ENCODE peak calls at places on chromosome 1, in ten cellular contexts. One of them, this sample, is unnamed.
A peak's percentile ranks its signal among the peaks of the same experiment; 100 is the strongest.

GRCh38 chr1:119374208-119374877 is 5.8 kb downstream of the HAO2 start:
- DNase-seq in mucosa of descending colon: no peak
- DNase-seq in upper lobe of left lung: no peak
- DNase-seq in GM20000: no peak
- DNase-seq in type B pancreatic cell: no peak
- DNase-seq in endodermal cell: no peak
- DNase-seq in left lung: no peak
- DNase-seq in AG10803: no peak
- DNase-seq in PC-9: no peak
- DNase-seq in breast epithelium: no peak
- DNase-seq in this sample: no peak

GRCh38 chr1:28326505-28326904 is 2.3 kb upstream of the MED18 start:
- DNase-seq in GM20000: no peak
- DNase-seq in AG10803: no peak
- DNase-seq in mucosa of descending colon: no peak
- DNase-seq in type B pancreatic cell: no peak
- DNase-seq in breast epithelium: no peak
- DNase-seq in left lung: no peak
- DNase-seq in upper lobe of left lung: no peak
- DNase-seq in PC-9: no peak
- DNase-seq in endodermal cell: no peak
- DNase-seq in this sample: no peak

GRCh38 chr1:176847052-176847451 is 317.5 kb downstream of the ASTN1 start:
- DNase-seq in type B pancreatic cell: no peak
- DNase-seq in upper lobe of left lung: no peak
- DNase-seq in PC-9: no peak
- DNase-seq in AG10803: peak; percentile 23
- DNase-seq in endodermal cell: no peak
- DNase-seq in left lung: no peak
- DNase-seq in breast epithelium: no peak
- DNase-seq in GM20000: no peak
- DNase-seq in mucosa of descending colon: no peak
- DNase-seq in this sample: no peak

GRCh38 chr1:66480162-66480561 is 53.8 kb upstream of the SGIP1 start:
- DNase-seq in AG10803: no peak
- DNase-seq in upper lobe of left lung: no peak
- DNase-seq in left lung: no peak
- DNase-seq in endodermal cell: no peak
- DNase-seq in GM20000: no peak
- DNase-seq in PC-9: no peak
- DNase-seq in breast epithelium: no peak
- DNase-seq in type B pancreatic cell: no peak
- DNase-seq in mucosa of descending colon: no peak
- DNase-seq in this sample: no peak

GRCh38 chr1:109802901-109803561 is 39.3 kb upstream of the EPS8L3 start:
- DNase-seq in endodermal cell: peak; percentile 46
- DNase-seq in left lung: no peak
- DNase-seq in mucosa of descending colon: no peak
- DNase-seq in type B pancreatic cell: no peak
- DNase-seq in breast epithelium: no peak
- DNase-seq in PC-9: no peak
- DNase-seq in upper lobe of left lung: peak; percentile 13
- DNase-seq in GM20000: no peak
- DNase-seq in AG10803: no peak
- DNase-seq in this sample: no peak

GRCh38 chr1:19087017-19087736 is 122.9 kb downstream of the UBR4 start:
- DNase-seq in GM20000: no peak
- DNase-seq in PC-9: no peak
- DNase-seq in left lung: no peak
- DNase-seq in mucosa of descending colon: no peak
- DNase-seq in upper lobe of left lung: no peak
- DNase-seq in AG10803: no peak
- DNase-seq in type B pancreatic cell: no peak
- DNase-seq in endodermal cell: no peak
- DNase-seq in breast epithelium: no peak
- DNase-seq in this sample: no peak

GRCh38 chr1:225470210-225470609 is 42.4 kb upstream of the LBR start:
- DNase-seq in breast epithelium: no peak
- DNase-seq in endodermal cell: peak; percentile 35
- DNase-seq in GM20000: no peak
- DNase-seq in AG10803: no peak
- DNase-seq in left lung: no peak
- DNase-seq in upper lobe of left lung: no peak
- DNase-seq in mucosa of descending colon: no peak
- DNase-seq in PC-9: no peak
- DNase-seq in type B pancreatic cell: no peak
- DNase-seq in this sample: no peak

GRCh38 chr1:56255516-56256181 is 323.7 kb downstream of the PLPP3 start:
- DNase-seq in GM20000: no peak
- DNase-seq in AG10803: peak; percentile 98
- DNase-seq in type B pancreatic cell: no peak
- DNase-seq in upper lobe of left lung: no peak
- DNase-seq in PC-9: no peak
- DNase-seq in endodermal cell: no peak
- DNase-seq in left lung: no peak
- DNase-seq in breast epithelium: peak; percentile 52
- DNase-seq in mucosa of descending colon: peak; percentile 36
- DNase-seq in this sample: no peak

GRCh38 chr1:178282949-178283367 is 189.1 kb downstream of the RASAL2 start:
- DNase-seq in endodermal cell: no peak
- DNase-seq in GM20000: no peak
- DNase-seq in AG10803: peak; percentile 69
- DNase-seq in type B pancreatic cell: no peak
- DNase-seq in mucosa of descending colon: no peak
- DNase-seq in left lung: no peak
- DNase-seq in PC-9: no peak
- DNase-seq in upper lobe of left lung: no peak
- DNase-seq in breast epithelium: no peak
- DNase-seq in this sample: no peak

GRCh38 chr1:8847990-8848389 is 30.5 kb downstream of the ENO1 start:
- DNase-seq in upper lobe of left lung: no peak
- DNase-seq in breast epithelium: peak; percentile 37
- DNase-seq in AG10803: no peak
- DNase-seq in PC-9: peak; percentile 26
- DNase-seq in endodermal cell: peak; percentile 43
- DNase-seq in GM20000: no peak
- DNase-seq in left lung: no peak
- DNase-seq in mucosa of descending colon: peak; percentile 57
- DNase-seq in type B pancreatic cell: no peak
- DNase-seq in this sample: no peak

GRCh38 chr1:110615548-110616130 is 9.5 kb upstream of the KCNA2 start:
- DNase-seq in mucosa of descending colon: peak; percentile 76
- DNase-seq in PC-9: peak; percentile 71
- DNase-seq in GM20000: peak; percentile 72
- DNase-seq in upper lobe of left lung: no peak
- DNase-seq in left lung: no peak
- DNase-seq in AG10803: peak; percentile 39
- DNase-seq in type B pancreatic cell: no peak
- DNase-seq in endodermal cell: peak; percentile 93
- DNase-seq in breast epithelium: peak; percentile 34
- DNase-seq in this sample: peak; percentile 65

DNA sequence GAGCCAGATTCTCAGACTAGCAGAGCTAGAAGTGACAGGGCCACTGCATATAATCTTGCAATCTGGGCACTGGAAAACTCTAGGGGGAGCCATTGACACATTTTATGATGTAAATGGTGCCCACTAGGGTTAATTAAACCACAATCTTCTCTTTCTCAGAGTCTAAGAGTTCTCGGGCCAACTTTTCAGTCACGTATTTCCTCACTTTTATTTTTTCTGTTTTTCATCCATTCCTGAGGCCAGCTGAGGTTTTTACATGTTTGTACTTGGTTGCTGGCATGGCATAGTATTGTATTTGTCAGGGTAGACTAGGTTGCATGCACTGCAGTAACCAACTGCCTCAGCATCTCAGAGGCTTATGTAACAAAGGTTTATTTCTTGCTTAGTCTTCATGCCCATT is 138.2 kb downstream of the ZNF326 start:
- DNase-seq in mucosa of descending colon: no peak
- DNase-seq in breast epithelium: peak; percentile 24
- DNase-seq in type B pancreatic cell: no peak
- DNase-seq in GM20000: peak; percentile 10
- DNase-seq in left lung: no peak
- DNase-seq in PC-9: no peak
- DNase-seq in endodermal cell: peak; percentile 77
- DNase-seq in AG10803: peak; percentile 7
- DNase-seq in upper lobe of left lung: no peak
- DNase-seq in this sample: peak; percentile 29
- TF ChIP-seq CTCF in mucosa of descending colon: peak; percentile 17
- TF ChIP-seq CTCF in breast epithelium: peak; percentile 27
- TF ChIP-seq CTCF in type B pancreatic cell: peak; percentile 74
- TF ChIP-seq CTCF in GM20000: no peak
- TF ChIP-seq CTCF in left lung: peak; percentile 31
- TF ChIP-seq CTCF in PC-9: peak; percentile 76
- TF ChIP-seq CTCF in endodermal cell: peak; percentile 88
- TF ChIP-seq CTCF in AG10803: peak; percentile 20
- TF ChIP-seq CTCF in upper lobe of left lung: no peak
- TF ChIP-seq CTCF in this sample: peak; percentile 67

DNA sequence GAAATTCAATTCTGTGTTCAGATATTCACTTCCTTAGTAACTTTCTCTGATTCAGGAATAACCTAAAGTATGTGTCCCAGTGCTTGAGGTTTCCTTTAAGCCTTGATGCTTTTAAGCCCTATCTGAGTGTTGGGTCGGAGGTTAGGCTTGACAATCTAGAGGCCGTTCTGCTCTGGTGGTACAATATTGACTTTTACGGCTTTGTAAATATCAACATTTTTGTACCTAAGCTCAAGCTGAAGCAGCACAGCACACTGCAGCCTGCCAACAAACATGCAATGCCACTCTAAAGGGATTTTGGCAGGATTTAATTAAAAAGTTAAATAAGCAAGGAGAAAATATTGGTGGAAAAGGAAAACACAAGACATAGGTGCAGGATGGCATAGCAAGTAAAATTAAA is 279.2 kb downstream of the NEGR1 start:
- DNase-seq in left lung: no peak
- DNase-seq in type B pancreatic cell: no peak
- DNase-seq in breast epithelium: no peak
- DNase-seq in endodermal cell: no peak
- DNase-seq in AG10803: no peak
- DNase-seq in mucosa of descending colon: no peak
- DNase-seq in GM20000: no peak
- DNase-seq in upper lobe of left lung: no peak
- DNase-seq in PC-9: no peak
- DNase-seq in this sample: no peak
- TF ChIP-seq CTCF in left lung: no peak
- TF ChIP-seq CTCF in type B pancreatic cell: no peak
- TF ChIP-seq CTCF in breast epithelium: no peak
- TF ChIP-seq CTCF in endodermal cell: no peak
- TF ChIP-seq CTCF in AG10803: no peak
- TF ChIP-seq CTCF in mucosa of descending colon: no peak
- TF ChIP-seq CTCF in GM20000: no peak
- TF ChIP-seq CTCF in upper lobe of left lung: no peak
- TF ChIP-seq CTCF in PC-9: no peak
- TF ChIP-seq CTCF in this sample: no peak

GRCh38 chr1:145847827-145848226 is 2.4 kb downstream of the NUDT17 start:
- DNase-seq in left lung: no peak
- DNase-seq in breast epithelium: no peak
- DNase-seq in PC-9: no peak
- DNase-seq in endodermal cell: no peak
- DNase-seq in AG10803: no peak
- DNase-seq in type B pancreatic cell: no peak
- DNase-seq in mucosa of descending colon: no peak
- DNase-seq in upper lobe of left lung: no peak
- DNase-seq in GM20000: no peak
- DNase-seq in this sample: no peak

GRCh38 chr1:145849356-145850165 is 4.1 kb downstream of the NUDT17 start:
- DNase-seq in left lung: peak; percentile 71
- DNase-seq in AG10803: peak; percentile 84
- DNase-seq in GM20000: no peak
- DNase-seq in mucosa of descending colon: no peak
- DNase-seq in PC-9: peak; percentile 20
- DNase-seq in type B pancreatic cell: no peak
- DNase-seq in breast epithelium: peak; percentile 40
- DNase-seq in upper lobe of left lung: peak; percentile 59
- DNase-seq in endodermal cell: peak; percentile 55
- DNase-seq in this sample: no peak

GRCh38 chr1:145845144-145845513 is 301 bp upstream of the NUDT17 start:
- DNase-seq in GM20000: peak; percentile 73
- DNase-seq in breast epithelium: no peak
- DNase-seq in left lung: no peak
- DNase-seq in PC-9: no peak
- DNase-seq in type B pancreatic cell: no peak
- DNase-seq in upper lobe of left lung: no peak
- DNase-seq in mucosa of descending colon: no peak
- DNase-seq in endodermal cell: no peak
- DNase-seq in AG10803: no peak
- DNase-seq in this sample: no peak

GRCh38 chr1:145846191-145846590 is 761 bp downstream of the NUDT17 start:
- DNase-seq in mucosa of descending colon: no peak
- DNase-seq in endodermal cell: peak; percentile 82
- DNase-seq in type B pancreatic cell: no peak
- DNase-seq in GM20000: peak; percentile 75
- DNase-seq in breast epithelium: no peak
- DNase-seq in AG10803: peak; percentile 27
- DNase-seq in PC-9: peak; percentile 20
- DNase-seq in upper lobe of left lung: no peak
- DNase-seq in left lung: no peak
- DNase-seq in this sample: peak; percentile 40

GRCh38 chr1:145845514-145846161 is at the start of gene NUDT17:
- DNase-seq in left lung: peak; percentile 96
- DNase-seq in PC-9: peak; percentile 67
- DNase-seq in type B pancreatic cell: peak; percentile 85
- DNase-seq in GM20000: peak; percentile 84
- DNase-seq in AG10803: peak; percentile 76
- DNase-seq in mucosa of descending colon: peak; percentile 83
- DNase-seq in breast epithelium: peak; percentile 59
- DNase-seq in endodermal cell: peak; percentile 94
- DNase-seq in upper lobe of left lung: peak; percentile 94
- DNase-seq in this sample: peak; percentile 77
- TF ChIP-seq CTCF in left lung: peak; percentile 93
- TF ChIP-seq CTCF in PC-9: peak; percentile 92
- TF ChIP-seq CTCF in type B pancreatic cell: peak; percentile 96
- TF ChIP-seq CTCF in GM20000: peak; percentile 81
- TF ChIP-seq CTCF in AG10803: peak; percentile 86
- TF ChIP-seq CTCF in mucosa of descending colon: peak; percentile 94
- TF ChIP-seq CTCF in breast epithelium: peak; percentile 91
- TF ChIP-seq CTCF in endodermal cell: peak; percentile 99
- TF ChIP-seq CTCF in upper lobe of left lung: peak; percentile 84
- TF ChIP-seq CTCF in this sample: peak; percentile 99

GRCh38 chr1:188070848-188071247 is 1242.1 kb downstream of the PLA2G4A start:
- DNase-seq in breast epithelium: no peak
- DNase-seq in PC-9: no peak
- DNase-seq in GM20000: no peak
- DNase-seq in left lung: no peak
- DNase-seq in endodermal cell: peak; percentile 69
- DNase-seq in mucosa of descending colon: no peak
- DNase-seq in type B pancreatic cell: no peak
- DNase-seq in AG10803: no peak
- DNase-seq in upper lobe of left lung: no peak
- DNase-seq in this sample: no peak
- TF ChIP-seq CTCF in breast epithelium: no peak
- TF ChIP-seq CTCF in PC-9: no peak
- TF ChIP-seq CTCF in GM20000: no peak
- TF ChIP-seq CTCF in left lung: no peak
- TF ChIP-seq CTCF in endodermal cell: peak; percentile 58
- TF ChIP-seq CTCF in mucosa of descending colon: no peak
- TF ChIP-seq CTCF in type B pancreatic cell: no peak
- TF ChIP-seq CTCF in AG10803: no peak
- TF ChIP-seq CTCF in upper lobe of left lung: no peak
- TF ChIP-seq CTCF in this sample: no peak

This sample was measured in neural crest cell.